ENCODE peak calls at places on chromosomes 13 and 19, in six cellular contexts. G is activated naive CD4-positive, alpha-beta T cell; R is progenitor cell of endocrine pancreas; M is ELF-1; E is neural progenitor cell; P is upper lobe of left lung. L is an unnamed sample.
A peak's percentile ranks its signal among the peaks of the same experiment; 100 is the strongest.

GRCh38 chr19:2255982-2256685 is at the start of gene JSRP1:
- DNase-seq in E (no peak), P (no peak), R (no peak), M (no peak), G (no peak), L (no peak)

GRCh38 chr19:7864719-7865074 is 9.5 kb downstream of the PRR36 start:
- DNase-seq in M (no peak), R (no peak), G (no peak), P (no peak), E (no peak), L (no peak)

GRCh38 chr13:74111399-74111798 is 22.8 kb downstream of the KLF12 start:
- DNase-seq in G (no peak), P (no peak), R (no peak), E (no peak), M (no peak), L (no peak)

GRCh38 chr13:26376430-26376829 is 122.5 kb downstream of the CDK8 start:
- DNase-seq in R (no peak), G (no peak), E (no peak), M (no peak), P (no peak), L (no peak)

GRCh38 chr13:100751826-100752225 is 77.2 kb upstream of the TMTC4 start:
- DNase-seq in E (no peak), R (no peak), G (no peak), M (no peak), P (no peak), L (no peak)

GRCh38 chr19:29927944-29928669 is 13.9 kb upstream of the URI1 start:
- DNase-seq in G (no peak), P (no peak), R (no peak), E (peak; percentile 68), M (peak; percentile 83), L (no peak)

GRCh38 chr13:111241862-111242261 is 78.6 kb upstream of the TEX29 start:
- DNase-seq in R (no peak), P (no peak), M (no peak), G (no peak), E (no peak), L (peak; percentile 60)

GRCh38 chr13:30463820-30464495 is 1.8 kb downstream of the HMGB1 start:
- DNase-seq in R (no peak), M (peak; percentile 55), E (no peak), P (peak; percentile 65), G (peak; percentile 74), L (no peak)

GRCh38 chr13:79287994-79288795 is 117.9 kb downstream of the RBM26 start:
- DNase-seq in R (no peak), M (peak; percentile 17), P (no peak), E (peak; percentile 82), G (no peak), L (no peak)

GRCh38 chr13:112132619-112133018 is 65.7 kb downstream of the SOX1 start:
- DNase-seq in M (no peak), R (no peak), G (no peak), P (no peak), E (no peak), L (no peak)

GRCh38 chr19:13163609-13164364 is 13.6 kb downstream of the IER2 start:
- DNase-seq in P (peak; percentile 84), E (peak; percentile 94), M (peak; percentile 94), G (no peak), R (peak; percentile 59), L (no peak)

GRCh38 chr13:49995535-49996165 is 1.2 kb upstream of the TRIM13 start:
- DNase-seq in P (peak; percentile 45), M (peak; percentile 11), G (no peak), R (no peak), E (no peak), L (no peak)

GRCh38 chr19:6828698-6829633 is 56.5 kb downstream of the VAV1 start:
- DNase-seq in M (peak; percentile 69), G (no peak), P (no peak), E (no peak), R (no peak), L (no peak)

GRCh38 chr13:23707674-23708073 is 137.5 kb downstream of the TNFRSF19 start:
- DNase-seq in E (no peak), P (no peak), M (no peak), R (no peak), G (no peak), L (no peak)

GRCh38 chr19:38183227-38183914 is 40.7 kb downstream of the DPF1 start:
- DNase-seq in R (no peak), P (no peak), E (peak; percentile 86), G (no peak), M (peak; percentile 80), L (no peak)

GRCh38 chr13:66659291-66660012 is 570.7 kb downstream of the PCDH9 start:
- DNase-seq in P (no peak), M (no peak), G (no peak), E (no peak), R (no peak), L (no peak)

GRCh38 chr19:50154529-50154928 is 8.6 kb downstream of the IZUMO2 start:
- DNase-seq in M (no peak), G (no peak), E (no peak), R (no peak), P (no peak), L (no peak)

GRCh38 chr19:58392945-58393724 is 2.3 kb upstream of the RNF225 start:
- DNase-seq in M (no peak), G (no peak), R (no peak), E (no peak), P (no peak), L (no peak)

GRCh38 chr19:2053601-2054389 is 2.8 kb upstream of the MKNK2 start:
- DNase-seq in E (no peak), P (peak; percentile 84), M (no peak), G (no peak), R (no peak), L (no peak)

GRCh38 chr19:46998445-46999142 is 21.0 kb upstream of the NPAS1 start:
- DNase-seq in E (no peak), R (no peak), G (no peak), P (no peak), M (no peak), L (no peak)

GRCh38 chr19:1316466-1316865 is 30.8 kb downstream of the EFNA2 start:
- DNase-seq in M (no peak), R (no peak), E (no peak), G (no peak), P (no peak), L (no peak)

GRCh38 chr19:23541991-23542390 is 145.0 kb downstream of the ZNF675 start:
- DNase-seq in M (no peak), G (no peak), R (no peak), P (no peak), E (no peak), L (no peak)

GRCh38 chr13:22455036-22455435 is 725.7 kb upstream of the SGCG start:
- DNase-seq in R (no peak), E (no peak), G (no peak), P (no peak), M (no peak), L (no peak)

GRCh38 chr19:35134601-35135091 is at the start of gene LGI4:
- DNase-seq in E (peak; percentile 16), G (no peak), P (no peak), R (no peak), M (no peak), L (no peak)

GRCh38 chr13:44648392-44649117 is 72.4 kb upstream of the TSC22D1 start:
- DNase-seq in E (no peak), M (no peak), R (no peak), G (no peak), P (no peak), L (no peak)

L was measured in brain pericyte.